ENCODE peak calls at places on chromosomes 7 and 10, in six cellular contexts. M, J, O, A, L and T are unnamed samples.
A peak's percentile ranks its signal among the peaks of the same experiment; 100 is the strongest.

GRCh38 chr7:2860627-2861133 is 16.6 kb upstream of the GNA12 start:
- DNase-seq in M (no peak), A (peak; percentile 67), J (no peak), O (peak; percentile 60), L (no peak), T (no peak)

GRCh38 chr7:150968698-150969482 is 9.2 kb downstream of the KCNH2 start:
- DNase-seq in A (no peak), J (no peak), M (no peak), L (no peak), O (peak; percentile 30), T (no peak)

GRCh38 chr10:114874827-114875541 is 53.4 kb downstream of the FHIP2A start:
- DNase-seq in O (no peak), M (peak; percentile 42), L (peak; percentile 47), A (no peak), J (no peak), T (peak; percentile 78)

GRCh38 chr7:28812641-28813040 is 145.5 kb downstream of the TRIL start:
- DNase-seq in A (no peak), L (no peak), M (no peak), J (no peak), O (no peak), T (no peak)

GRCh38 chr10:20874261-20874660 is 22.9 kb downstream of the NEBL start:
- DNase-seq in L (no peak), J (no peak), M (no peak), A (no peak), O (no peak), T (no peak)

GRCh38 chr10:76916536-76916935 is 721.1 kb downstream of the KCNMA1 start:
- DNase-seq in O (no peak), L (no peak), J (no peak), M (no peak), A (no peak), T (no peak)

GRCh38 chr10:61285749-61286148 is 167.4 kb downstream of the TMEM26 start:
- DNase-seq in J (no peak), A (no peak), M (no peak), O (no peak), L (no peak), T (no peak)

GRCh38 chr7:63998549-63998948 is at the start of gene ZNF722:
- DNase-seq in O (no peak), M (no peak), J (no peak), L (no peak), A (no peak), T (no peak)

GRCh38 chr7:107318523-107319160 is 149.8 kb downstream of the HBP1 start:
- DNase-seq in M (no peak), J (peak; percentile 31), A (no peak), L (no peak), O (no peak), T (no peak)

GRCh38 chr10:124087672-124088634 is 5.4 kb downstream of the CHST15 start:
- DNase-seq in J (peak; percentile 91), L (no peak), O (peak; percentile 45), M (no peak), A (peak; percentile 89), T (no peak)

GRCh38 chr10:64535131-64535867 is 1014.1 kb downstream of the REEP3 start:
- DNase-seq in O (no peak), A (no peak), M (no peak), L (no peak), J (no peak), T (no peak)

GRCh38 chr10:95467162-95467599 is 94.0 kb downstream of the SORBS1 start:
- DNase-seq in O (no peak), J (no peak), M (no peak), L (peak; percentile 74), A (peak; percentile 67), T (peak; percentile 77)

GRCh38 chr10:31353574-31353973 is 34.6 kb downstream of the ZEB1 start:
- DNase-seq in A (no peak), L (no peak), J (peak; percentile 85), M (peak; percentile 86), O (no peak), T (no peak)

GRCh38 chr7:159321278-159321677 is 176.6 kb upstream of the VIPR2 start:
- DNase-seq in M (no peak), O (no peak), A (no peak), J (no peak), L (no peak), T (no peak)

GRCh38 chr10:86664370-86665217 is 3.7 kb upstream of the LDB3 start:
- DNase-seq in J (peak; percentile 26), A (no peak), M (no peak), O (no peak), L (no peak), T (no peak)

GRCh38 chr7:36084485-36085091 is 68.5 kb upstream of the EEPD1 start:
- DNase-seq in O (no peak), M (no peak), A (no peak), J (peak; percentile 40), L (peak; percentile 48), T (peak; percentile 70)

GRCh38 chr10:9305018-9305655 is 1250.6 kb downstream of the GATA3 start:
- DNase-seq in A (no peak), O (no peak), M (peak; percentile 24), J (no peak), L (no peak), T (no peak)

GRCh38 chr7:105815580-105815979 is 60.8 kb downstream of the ATXN7L1 start:
- DNase-seq in L (no peak), J (no peak), O (no peak), M (no peak), A (no peak), T (no peak)